ENCODE peak calls at places on chromosomes 1 and 21, in seven cellular contexts. E is upper lobe of right lung, B is tibial nerve, J is tibial artery, L is left ventricle myocardium inferior, C is brain microvascular endothelial cell, V is A549. Q is an unnamed sample.
A peak's percentile ranks its signal among the peaks of the same experiment; 100 is the strongest.

GRCh38 chr1:94383966-94384408 is 34.2 kb upstream of the ABCD3 start:
- DNase-seq in E (no peak), B (no peak), J (no peak), L (no peak), C (peak; percentile 76), V (peak; percentile 66), Q (no peak)

GRCh38 chr21:38240121-38240520 is 16.7 kb upstream of the KCNJ15 start:
- DNase-seq in E (no peak), B (no peak), J (no peak), L (no peak), C (no peak), V (no peak), Q (no peak)

GRCh38 chr1:21861602-21862429 is 49.8 kb downstream of the LDLRAD2 start:
- DNase-seq in E (no peak), B (no peak), J (no peak), L (no peak), C (peak; percentile 23), V (no peak), Q (no peak)

GRCh38 chr1:233707153-233707905 is 93.4 kb downstream of the KCNK1 start:
- DNase-seq in E (no peak), B (no peak), J (no peak), L (no peak), C (no peak), V (peak; percentile 69), Q (peak; percentile 83)

GRCh38 chr21:15826147-15826780 is 96.5 kb downstream of the USP25 start:
- DNase-seq in E (no peak), B (no peak), J (no peak), L (no peak), C (no peak), V (peak; percentile 21), Q (peak; percentile 21)

GRCh38 chr1:193431265-193431977 is 245.0 kb upstream of the B3GALT2 start:
- DNase-seq in E (no peak), B (no peak), J (no peak), L (no peak), C (peak; percentile 55), V (peak; percentile 4), Q (no peak)

GRCh38 chr1:201903135-201903534 is 14.4 kb downstream of the SHISA4 start:
- DNase-seq in E (no peak), B (peak; percentile 60), J (peak; percentile 86), L (no peak), C (no peak), V (no peak), Q (no peak)

GRCh38 chr1:117366281-117366981 is 818 bp upstream of the MAN1A2 start:
- DNase-seq in E (peak; percentile 95), B (peak; percentile 80), J (peak; percentile 80), L (peak; percentile 91), C (peak; percentile 47), V (peak; percentile 60), Q (no peak)

GRCh38 chr1:9825101-9826074 is 1.6 kb upstream of the CLSTN1 start:
- DNase-seq in E (peak; percentile 75), B (no peak), J (peak; percentile 55), L (peak; percentile 31), C (peak; percentile 37), V (peak; percentile 86), Q (no peak)

GRCh38 chr1:6126521-6127067 is 53.5 kb downstream of the CHD5 start:
- DNase-seq in E (peak; percentile 45), B (no peak), J (no peak), L (no peak), C (no peak), V (no peak), Q (no peak)

GRCh38 chr1:236334893-236335545 is 53.3 kb upstream of the ERO1B start:
- DNase-seq in E (no peak), B (no peak), J (no peak), L (no peak), C (no peak), V (no peak), Q (no peak)

GRCh38 chr1:244302889-244303609 is 148.7 kb downstream of the ADSS2 start:
- DNase-seq in E (peak; percentile 77), B (no peak), J (no peak), L (no peak), C (peak; percentile 39), V (peak; percentile 83), Q (no peak)

GRCh38 chr1:39648496-39648895 is 9.1 kb upstream of the HEYL start:
- DNase-seq in E (no peak), B (no peak), J (no peak), L (no peak), C (no peak), V (no peak), Q (no peak)

GRCh38 chr1:51518730-51519047 is 377 bp downstream of the EPS15 start:
- DNase-seq in E (peak; percentile 86), B (no peak), J (peak; percentile 28), L (peak; percentile 50), C (no peak), V (peak; percentile 19), Q (no peak)

GRCh38 chr1:46527474-46528296 is 23.8 kb downstream of the KNCN start:
- DNase-seq in E (peak; percentile 87), B (peak; percentile 83), J (peak; percentile 84), L (peak; percentile 81), C (peak; percentile 67), V (peak; percentile 69), Q (no peak)

GRCh38 chr1:102105931-102106550 is 109.3 kb upstream of the OLFM3 start:
- DNase-seq in E (no peak), B (no peak), J (no peak), L (no peak), C (no peak), V (no peak), Q (no peak)

GRCh38 chr21:29390778-29391177 is 92.1 kb downstream of the BACH1 start:
- DNase-seq in E (no peak), B (no peak), J (no peak), L (no peak), C (no peak), V (no peak), Q (peak; percentile 68)

GRCh38 chr1:217079579-217079978 is 356.4 kb upstream of the ESRRG start:
- DNase-seq in E (no peak), B (no peak), J (no peak), L (no peak), C (no peak), V (no peak), Q (no peak)

DNA sequence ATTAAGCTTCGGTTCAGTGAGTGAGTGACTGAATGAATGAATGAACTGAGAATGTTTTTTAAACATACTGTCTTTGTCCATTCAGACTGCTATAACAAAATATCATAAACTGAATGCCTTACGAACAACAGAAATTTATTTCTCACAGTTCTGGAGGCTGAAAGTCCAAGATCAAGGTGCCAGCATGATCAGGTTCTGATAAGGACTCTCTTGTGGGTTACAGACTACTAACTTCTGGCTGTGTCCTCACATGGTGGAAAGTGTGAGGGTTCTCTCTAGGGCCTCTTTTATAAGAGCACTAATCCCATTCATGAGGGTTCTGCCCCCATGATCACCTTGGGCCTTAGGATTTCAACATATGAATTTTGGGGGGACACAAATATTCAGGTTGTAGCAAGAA is 7.1 kb upstream of the DUSP10 start:
- DNase-seq in E (no peak), B (no peak), J (no peak), L (no peak), C (no peak), V (no peak), Q (no peak)
- TF ChIP-seq CTCF in E (no peak), B (no peak), J (no peak), L (no peak), C (no peak), V (no peak), Q (no peak)

GRCh38 chr21:34667761-34668160 is 1.0 kb upstream of the CLIC6 start:
- DNase-seq in E (no peak), B (no peak), J (no peak), L (no peak), C (no peak), V (no peak), Q (no peak)

GRCh38 chr21:34669149-34669879 is 520 bp downstream of the CLIC6 start:
- DNase-seq in E (peak; percentile 81), B (no peak), J (no peak), L (no peak), C (no peak), V (no peak), Q (no peak)

GRCh38 chr21:34670962-34671348 is 2.2 kb downstream of the CLIC6 start:
- DNase-seq in E (no peak), B (no peak), J (no peak), L (no peak), C (no peak), V (no peak), Q (no peak)

GRCh38 chr21:34670220-34670961 is 1.6 kb downstream of the CLIC6 start:
- DNase-seq in E (peak; percentile 72), B (no peak), J (peak; percentile 33), L (no peak), C (no peak), V (no peak), Q (no peak)

GRCh38 chr21:34668803-34669148 is at the start of gene CLIC6:
- DNase-seq in E (peak; percentile 76), B (peak; percentile 33), J (peak; percentile 75), L (peak; percentile 34), C (no peak), V (no peak), Q (no peak)
- H3K4me3 ChIP-seq in E (peak within 1 kb of the TSS; percentile 52), B (peak within 1 kb of the TSS; percentile 52), J (peak within 1 kb of the TSS; percentile 61), L (peak within 1 kb of the TSS; percentile 70), C (peak within 1 kb of the TSS; percentile 26), V (peak within 1 kb of the TSS; percentile 46), Q (peak within 1 kb of the TSS; percentile 12)

DNA sequence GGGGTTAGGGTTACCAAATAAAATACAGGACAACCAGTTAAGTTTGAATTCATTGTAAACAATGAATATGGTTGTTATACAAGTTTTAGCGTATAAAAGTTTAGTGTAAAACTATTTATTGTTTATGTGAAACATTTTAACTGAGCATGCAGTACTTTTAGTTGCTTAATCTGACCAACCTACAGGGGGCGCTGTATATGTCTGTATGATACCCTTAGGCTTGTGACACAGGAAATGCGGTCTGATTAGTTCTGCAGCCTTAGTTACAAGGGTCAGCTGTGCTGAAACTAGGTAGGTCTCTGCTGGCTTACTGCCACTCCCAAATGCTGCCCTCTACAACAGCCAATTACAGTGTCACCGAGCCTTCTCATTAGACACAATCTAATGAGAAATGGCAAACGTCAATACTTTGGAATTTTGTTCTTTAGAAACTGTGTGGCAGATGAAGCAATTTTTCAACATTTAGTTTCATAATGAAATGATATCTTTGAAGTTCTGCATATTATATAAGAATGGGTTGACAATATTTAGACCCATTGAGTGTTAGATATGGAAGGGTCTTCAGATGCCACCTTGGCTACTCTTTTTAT is 56.2 kb downstream of the NTNG1 start:
- DNase-seq in E (no peak), B (no peak), J (no peak), L (no peak), C (no peak), V (no peak), Q (peak; percentile 12)
- TF ChIP-seq CTCF in E (peak; percentile 28), B (peak; percentile 14), J (no peak), L (no peak), C (peak; percentile 55), V (no peak), Q (peak; percentile 50)

DNA sequence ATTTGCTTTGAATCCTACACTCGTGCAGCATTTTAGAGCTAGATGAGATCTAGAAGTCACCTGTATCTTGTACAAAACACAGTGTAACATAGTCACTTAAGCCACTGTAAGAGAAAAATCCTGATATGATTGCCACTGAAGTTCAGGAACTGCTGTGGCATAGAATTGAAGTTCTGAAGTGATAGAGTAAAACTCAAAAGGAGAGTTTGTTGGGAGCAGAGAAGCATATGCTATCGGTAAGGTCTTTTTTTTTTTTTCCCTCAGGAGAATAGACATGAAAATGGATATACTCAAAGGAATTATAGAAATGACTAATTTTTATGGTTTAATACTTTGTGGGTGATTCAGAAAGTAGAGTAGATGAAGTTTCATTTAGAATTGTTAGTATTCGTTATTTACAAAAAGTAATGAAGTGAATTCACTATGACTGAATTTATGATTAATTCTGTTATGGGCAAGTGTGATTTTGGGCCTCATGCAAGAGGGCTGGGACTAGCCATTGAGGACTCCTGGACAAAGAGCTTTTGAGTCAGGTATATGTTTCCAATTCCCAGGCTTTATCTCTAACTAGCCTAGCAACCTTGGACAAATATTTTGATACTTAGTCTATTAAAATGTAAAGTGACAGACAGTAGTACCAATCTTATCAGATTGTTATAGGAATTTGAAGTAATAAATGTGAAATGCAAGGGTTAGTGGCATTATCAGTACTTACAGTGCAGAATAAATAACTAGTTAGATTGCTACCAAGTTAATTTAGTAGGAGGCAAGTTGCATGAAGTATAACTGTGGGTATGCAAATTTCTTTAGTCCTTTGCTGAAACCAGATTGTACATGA is 3.1 kb downstream of the KCTD3 start:
- DNase-seq in E (no peak), B (no peak), J (no peak), L (no peak), C (no peak), V (no peak), Q (no peak)
- H3K4me3 ChIP-seq in E (no peak overlapping the region), B (peak overlapping the region; percentile 84), J (no peak overlapping the region), L (peak overlapping the region; percentile 87), C (no peak overlapping the region), V (peak overlapping the region; percentile 78), Q (no peak overlapping the region)